ENCODE peak calls at places on chromosomes 4 and X, in four cellular contexts. B, K, Y and W are unnamed samples.

GRCh38 chr4:38424171-38424871 is 239.7 kb upstream of the KLF3 start:
- DNase-seq in Y (no peak), K (no peak), B (no peak), W (no peak)

GRCh38 chr4:169136796-169137554 is 126.9 kb upstream of the CBR4 start:
- DNase-seq in B (no peak), K (no peak), Y (no peak), W (no peak)

GRCh38 chrX:27731962-27732361 is 75.8 kb upstream of the MAGEB10 start:
- DNase-seq in B (no peak), K (no peak), Y (no peak), W (no peak)

GRCh38 chr4:48841045-48841827 is 10.3 kb downstream of the OCIAD1 start:
- DNase-seq in Y (no peak), B (no peak), K (no peak), W (no peak)

GRCh38 chr4:42262701-42263490 is 110.4 kb upstream of the BEND4 start:
- DNase-seq in B (no peak), Y (no peak), K (no peak), W (no peak)

GRCh38 chrX:8755116-8755515 is 23.2 kb upstream of the ANOS1 start:
- DNase-seq in K (no peak), Y (no peak), B (peak), W (peak)

GRCh38 chr4:96164814-96165351 is 325.0 kb downstream of the PDHA2 start:
- DNase-seq in B (no peak), Y (no peak), K (peak), W (no peak)

GRCh38 chr4:47209833-47210232 is 178.5 kb downstream of the GABRB1 start:
- DNase-seq in Y (no peak), K (peak), B (no peak), W (no peak)

GRCh38 chr4:88166608-88167007 is 8.2 kb upstream of the ABCG2 start:
- DNase-seq in K (no peak), B (no peak), Y (no peak), W (no peak)
- TF ChIP-seq ELK1 in K (no peak), B (no peak), Y (no peak), W (no peak)

GRCh38 chrX:55014897-55015299 is 14.7 kb downstream of the APEX2 start:
- DNase-seq in B (no peak), Y (no peak), K (no peak), W (peak)
- TF ChIP-seq ELK1 in B (no peak), Y (no peak), K (no peak), W (no peak)

GRCh38 chr4:25177147-25177546 is 16.9 kb upstream of the SEPSECS start:
- DNase-seq in Y (no peak), B (no peak), K (no peak), W (no peak)

GRCh38 chr4:25178838-25179261 is 18.6 kb upstream of the SEPSECS start:
- DNase-seq in K (no peak), Y (no peak), B (no peak), W (no peak)

GRCh38 chr4:25172964-25173917 is 13.0 kb upstream of the SEPSECS start:
- DNase-seq in B (peak), Y (no peak), K (peak), W (peak)

GRCh38 chr4:25171451-25171850 is 11.2 kb upstream of the SEPSECS start:
- DNase-seq in B (no peak), Y (no peak), K (no peak), W (no peak)

GRCh38 chr4:25174674-25175073 is 14.4 kb upstream of the SEPSECS start:
- DNase-seq in B (no peak), Y (no peak), K (peak), W (peak)
- TF ChIP-seq ELK1 in B (no peak), Y (no peak), K (no peak), W (no peak)

DNA sequence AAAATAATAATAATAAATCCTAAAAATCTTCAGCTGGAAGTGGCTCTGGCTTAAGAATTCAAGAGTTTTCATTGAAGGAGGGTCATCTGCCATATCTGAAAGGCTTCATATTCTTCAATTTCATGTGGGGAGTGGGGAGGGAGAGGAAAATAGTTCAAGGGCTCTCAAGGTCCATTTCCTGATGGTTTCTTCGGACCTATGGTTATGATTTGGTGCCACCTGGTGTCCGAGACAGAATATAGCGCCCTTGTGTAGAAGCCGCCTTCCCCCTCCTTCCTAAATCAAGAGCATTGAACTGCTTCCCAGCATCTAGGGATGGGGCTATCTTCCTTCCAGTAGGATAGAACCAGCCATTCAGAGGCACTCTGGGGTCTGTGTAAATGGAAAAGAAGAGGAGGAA is 34.3 kb downstream of the NLGN3 start:
- DNase-seq in K (peak), B (peak), Y (peak), W (peak)
- TF ChIP-seq ELK1 in K (no peak), B (no peak), Y (no peak), W (no peak)

DNA sequence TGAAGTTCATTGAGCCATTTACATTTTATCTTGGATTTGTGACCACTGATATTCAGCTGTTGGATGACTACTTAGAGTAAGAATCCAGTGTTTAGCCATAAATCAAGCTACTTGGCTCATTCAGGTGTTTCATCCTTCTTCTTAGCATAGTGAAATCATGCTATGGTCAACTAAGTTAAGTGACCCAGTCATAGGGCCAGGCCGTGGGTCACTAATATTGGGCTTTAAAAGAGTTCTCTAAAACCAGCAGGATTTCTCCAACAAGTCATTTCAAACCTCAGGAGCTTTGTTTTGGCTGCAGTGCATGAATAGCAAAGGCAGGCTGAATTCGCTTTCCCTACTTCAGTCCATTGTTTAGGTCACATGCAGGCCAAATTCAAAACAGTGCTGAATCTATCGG is 181.0 kb downstream of the MAML3 start:
- DNase-seq in K (peak), B (no peak), Y (no peak), W (no peak)
- TF ChIP-seq ELK1 in K (no peak), B (no peak), Y (no peak), W (no peak)

DNA sequence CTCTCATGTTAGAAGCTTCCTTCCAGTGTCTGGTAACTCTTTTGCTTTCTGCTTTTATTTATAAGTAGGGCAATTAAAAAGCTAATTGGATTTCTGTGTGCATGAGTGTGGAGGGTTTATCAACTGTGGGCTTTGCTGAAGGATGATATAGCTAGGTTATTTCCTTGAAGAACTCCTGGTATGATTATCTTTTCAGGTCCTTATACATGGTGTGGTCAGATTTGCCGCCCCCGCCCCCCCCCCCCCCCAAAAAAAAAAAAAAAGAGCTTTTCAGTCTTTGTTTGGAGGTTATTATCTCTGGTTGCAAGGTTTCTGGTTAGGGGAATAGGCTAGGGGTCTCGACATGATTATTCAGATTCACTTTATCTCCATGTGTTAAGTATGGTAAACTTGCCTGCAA is 35.9 kb downstream of the MOB1B start:
- DNase-seq in Y (no peak), B (no peak), K (no peak), W (no peak)
- TF ChIP-seq ELK1 in Y (no peak), B (no peak), K (no peak), W (no peak)

GRCh38 chr4:43757147-43757546 is 691.5 kb downstream of the KCTD8 start:
- DNase-seq in Y (no peak), K (no peak), B (no peak), W (no peak)
- TF ChIP-seq ELK1 in Y (no peak), K (no peak), B (no peak), W (no peak)

GRCh38 chrX:69020316-69020715 is 144.9 kb downstream of the PJA1 start:
- DNase-seq in Y (no peak), B (no peak), K (no peak), W (no peak)
- TF ChIP-seq ELK1 in Y (no peak), B (no peak), K (no peak), W (no peak)

DNA sequence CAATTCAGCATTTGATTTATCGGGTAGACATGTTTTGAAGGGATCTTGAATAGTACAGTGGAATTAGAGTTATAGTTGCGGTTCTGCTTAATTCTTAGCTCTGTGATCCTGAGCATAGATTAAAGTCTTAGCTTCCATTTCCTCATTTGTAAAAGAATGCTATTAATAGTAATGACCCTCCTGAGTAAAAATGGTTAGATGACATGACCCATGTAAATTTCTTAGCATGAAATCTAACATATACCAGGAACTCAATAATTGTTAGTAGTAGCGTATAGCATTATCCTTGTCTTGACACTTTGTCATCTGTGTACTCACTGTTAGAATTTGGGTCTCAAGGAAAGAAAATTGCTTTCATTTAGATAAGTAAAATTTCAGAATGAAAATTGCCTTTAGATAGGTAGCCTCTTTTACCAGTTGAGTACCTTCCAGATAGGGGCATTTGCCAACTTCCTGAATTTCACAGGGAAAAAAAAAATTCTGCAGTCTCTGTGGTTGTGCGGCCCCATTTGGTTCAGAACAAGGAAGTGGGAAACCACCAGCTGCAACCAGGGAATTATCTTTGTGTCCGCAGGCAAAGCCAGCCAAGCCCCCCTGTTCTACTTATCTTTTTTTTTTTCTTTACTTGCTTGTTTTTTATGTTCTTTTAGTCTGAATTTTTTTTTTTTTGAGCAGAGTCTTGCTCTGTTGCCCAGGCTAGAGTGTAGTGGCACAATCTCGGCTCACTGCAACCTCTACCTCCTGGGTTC is 86.9 kb downstream of the TMEM164 start:
- DNase-seq in B (no peak), Y (no peak), K (no peak), W (peak)
- TF ChIP-seq ELK1 in B (no peak), Y (no peak), K (no peak), W (no peak)